ENCODE peak calls at places on chromosomes 13 and 19, in six cellular contexts. E, W, B, S, T and Q are unnamed samples.

GRCh38 chr13:49071341-49071937 is 95.7 kb downstream of the FNDC3A start:
- DNase-seq in E (no peak), W (no peak), B (no peak), S (no peak), T (no peak), Q (no peak)

GRCh38 chr13:108322206-108322824 is 52.8 kb downstream of the TNFSF13B start:
- DNase-seq in E (peak; percentile 64), W (peak; percentile 43), B (no peak), S (no peak), T (no peak), Q (no peak)

GRCh38 chr19:56120371-56121179 is 520 bp downstream of the ZNF787 start:
- DNase-seq in E (peak; percentile 74), W (peak; percentile 84), B (peak; percentile 83), S (peak; percentile 92), T (peak; percentile 11), Q (peak; percentile 68)

GRCh38 chr19:29539131-29539530 is 13.3 kb downstream of the VSTM2B start:
- DNase-seq in E (no peak), W (no peak), B (no peak), S (peak; percentile 70), T (no peak), Q (no peak)

GRCh38 chr13:113401452-113402415 is 37.8 kb upstream of the GRTP1 start:
- DNase-seq in E (no peak), W (no peak), B (no peak), S (peak; percentile 81), T (no peak), Q (no peak)

GRCh38 chr13:99988469-99989375 is 7.1 kb downstream of the ZIC2 start:
- DNase-seq in E (peak; percentile 70), W (no peak), B (no peak), S (peak; percentile 58), T (no peak), Q (no peak)

GRCh38 chr19:13001502-13002388 is 6.5 kb downstream of the NFIX start:
- DNase-seq in E (no peak), W (no peak), B (no peak), S (no peak), T (no peak), Q (no peak)

GRCh38 chr13:39040206-39040605 is 1.9 kb downstream of the NHLRC3 start:
- DNase-seq in E (no peak), W (no peak), B (no peak), S (no peak), T (no peak), Q (no peak)

GRCh38 chr19:45008554-45008953 is 7.3 kb downstream of the RELB start:
- DNase-seq in E (no peak), W (no peak), B (no peak), S (no peak), T (no peak), Q (no peak)